ENCODE peak calls at places on chromosome 1, in four cellular contexts. N is KG1; U is NCI-H1694; I is CD4-positive, alpha-beta T cell. Q is an unnamed sample.
A peak's percentile ranks its signal among the peaks of the same experiment; 100 is the strongest.

GRCh38 chr1:45974541-45975269 is 157.7 kb downstream of the PIK3R3 start:
- DNase-seq in N (no peak), I (no peak), U (no peak), Q (no peak)

GRCh38 chr1:232853994-232854532 is 48.8 kb downstream of the MAP10 start:
- DNase-seq in U (peak; percentile 94), I (no peak), N (no peak), Q (no peak)

GRCh38 chr1:98452162-98452561 is 209.4 kb upstream of the SNX7 start:
- DNase-seq in N (no peak), U (no peak), I (no peak), Q (no peak)

GRCh38 chr1:27469334-27469733 is 20.6 kb downstream of the WASF2 start:
- DNase-seq in U (no peak), I (no peak), N (no peak), Q (no peak)

GRCh38 chr1:206680279-206680678 is 4.4 kb upstream of the MAPKAPK2 start:
- DNase-seq in N (no peak), U (no peak), I (no peak), Q (peak; percentile 59)

GRCh38 chr1:23989249-23989648 is 9.1 kb upstream of the SRSF10 start:
- DNase-seq in N (no peak), I (no peak), U (no peak), Q (no peak)

GRCh38 chr1:245341738-245342137 is 187.0 kb downstream of the KIF26B start:
- DNase-seq in N (no peak), I (no peak), U (no peak), Q (no peak)

GRCh38 chr1:85365851-85366250 is 89.4 kb upstream of the BCL10 start:
- DNase-seq in U (no peak), N (no peak), I (no peak), Q (no peak)

GRCh38 chr1:221435510-221435909 is 306.4 kb downstream of the DUSP10 start:
- DNase-seq in N (peak; percentile 28), U (peak; percentile 59), I (no peak), Q (no peak)

GRCh38 chr1:77872645-77873044 is 15.8 kb upstream of the NEXN start:
- DNase-seq in I (no peak), N (no peak), U (no peak), Q (no peak)

GRCh38 chr1:196056966-196057365 is 551.3 kb downstream of the KCNT2 start:
- DNase-seq in U (no peak), I (no peak), N (no peak), Q (no peak)

GRCh38 chr1:89727517-89728312 is 93.1 kb upstream of the LRRC8D start:
- DNase-seq in U (no peak), I (no peak), N (no peak), Q (no peak)

GRCh38 chr1:153934746-153935145 is 11.8 kb downstream of the DENND4B start:
- DNase-seq in N (no peak), U (no peak), I (no peak), Q (no peak)

GRCh38 chr1:36602189-36602588 is 119.5 kb upstream of the CSF3R start:
- DNase-seq in N (no peak), I (no peak), U (no peak), Q (no peak)

GRCh38 chr1:162629651-162630050 is 2.6 kb upstream of the DDR2 start:
- DNase-seq in I (no peak), N (no peak), U (no peak), Q (no peak)

GRCh38 chr1:202589190-202589680 is 121.0 kb downstream of the SYT2 start:
- DNase-seq in I (no peak), U (no peak), N (no peak), Q (no peak)

GRCh38 chr1:149886396-149887195 is 12.8 kb upstream of the BOLA1 start:
- DNase-seq in I (peak; percentile 67), N (peak; percentile 99), U (peak; percentile 100), Q (peak; percentile 95)

GRCh38 chr1:47931395-47931794 is 65.8 kb downstream of the TRABD2B start:
- DNase-seq in I (no peak), N (no peak), U (no peak), Q (no peak)

GRCh38 chr1:4755301-4756183 is 101.1 kb downstream of the AJAP1 start:
- DNase-seq in U (no peak), N (no peak), I (no peak), Q (no peak)

Q was measured in head of caudate nucleus.